ENCODE peak calls at places on chromosomes 6 and 20, in five cellular contexts. X, Z, F, Q and I are unnamed samples.
A peak's percentile ranks its signal among the peaks of the same experiment; 100 is the strongest.

GRCh38 chr6:166361080-166361429 is 18.7 kb upstream of the SFT2D1 start:
- DNase-seq in Q (no peak), Z (no peak), F (no peak), X (peak; percentile 46), I (no peak)

GRCh38 chr6:43770417-43771209 is 602 bp downstream of the VEGFA start:
- DNase-seq in Z (peak; percentile 71), Q (no peak), F (peak; percentile 63), X (peak; percentile 75), I (peak; percentile 69)

GRCh38 chr6:41502607-41503434 is 43.4 kb upstream of the FOXP4 start:
- DNase-seq in F (no peak), Z (peak; percentile 52), X (no peak), Q (no peak), I (no peak)

GRCh38 chr6:69756907-69757306 is 39.9 kb downstream of the LMBRD1 start:
- DNase-seq in X (no peak), Z (no peak), F (no peak), Q (no peak), I (no peak)

GRCh38 chr6:46325561-46326525 is 155.1 kb upstream of the ENPP5 start:
- DNase-seq in F (peak; percentile 51), Q (no peak), X (peak; percentile 10), Z (peak; percentile 94), I (peak; percentile 75)

GRCh38 chr6:163585932-163586437 is 171.5 kb downstream of the QKI start:
- DNase-seq in Z (peak; percentile 96), X (peak; percentile 96), Q (no peak), F (no peak), I (no peak)

GRCh38 chr6:102381203-102381602 is 987.7 kb downstream of the GRIK2 start:
- DNase-seq in F (no peak), Z (no peak), X (no peak), Q (no peak), I (no peak)

GRCh38 chr6:28371706-28372451 is 22.1 kb downstream of the ZKSCAN3 start:
- DNase-seq in F (no peak), X (no peak), Q (no peak), Z (no peak), I (no peak)

GRCh38 chr6:40587240-40588069 is at the start of gene LRFN2:
- DNase-seq in F (peak; percentile 73), X (peak; percentile 59), Q (peak; percentile 41), Z (peak; percentile 76), I (peak; percentile 73)

GRCh38 chr6:153879826-153880225 is 159.2 kb upstream of the OPRM1 start:
- DNase-seq in Q (no peak), F (no peak), X (no peak), Z (no peak), I (no peak)

GRCh38 chr6:13624871-13625288 is 9.7 kb downstream of the NOL7 start:
- DNase-seq in Z (peak; percentile 55), X (peak; percentile 38), F (peak; percentile 25), Q (no peak), I (no peak)

GRCh38 chr6:6972456-6972855 is 135.3 kb upstream of the RREB1 start:
- DNase-seq in X (peak; percentile 64), F (no peak), Q (no peak), Z (peak; percentile 63), I (no peak)

GRCh38 chr6:82260890-82261732 is 13.6 kb upstream of the IBTK start:
- DNase-seq in F (no peak), Q (no peak), X (no peak), Z (no peak), I (no peak)

GRCh38 chr6:6858533-6858982 is 249.2 kb upstream of the RREB1 start:
- DNase-seq in Z (no peak), F (no peak), X (no peak), Q (no peak), I (no peak)

GRCh38 chr20:33061626-33062025 is 7.9 kb downstream of the BPIFB3 start:
- DNase-seq in F (no peak), X (no peak), Q (no peak), Z (no peak), I (no peak)

GRCh38 chr6:155154158-155154830 is 109.5 kb upstream of the CLDN20 start:
- DNase-seq in X (peak; percentile 95), F (peak; percentile 64), Z (peak; percentile 95), Q (no peak), I (peak; percentile 69)

GRCh38 chr20:50140339-50140859 is 13.1 kb downstream of the PEDS1 start:
- DNase-seq in X (no peak), Z (no peak), Q (no peak), F (no peak), I (no peak)

GRCh38 chr6:166251196-166251595 is 57.0 kb downstream of the PRR18 start:
- DNase-seq in F (no peak), X (no peak), Q (no peak), Z (no peak), I (no peak)

GRCh38 chr6:130525378-130525777 is 159.6 kb downstream of the TMEM200A start:
- DNase-seq in Q (no peak), Z (no peak), X (no peak), F (no peak), I (no peak)

GRCh38 chr6:23349521-23350147 is 776.4 kb upstream of the NRSN1 start:
- DNase-seq in Z (peak; percentile 95), F (no peak), Q (no peak), X (peak; percentile 80), I (no peak)

GRCh38 chr20:32674362-32674789 is 635 bp upstream of the C20orf203 start:
- DNase-seq in Z (peak; percentile 43), X (peak; percentile 53), F (peak; percentile 80), Q (peak; percentile 46), I (peak; percentile 82)

GRCh38 chr6:117513174-117513573 is 30.7 kb downstream of the DCBLD1 start:
- DNase-seq in X (no peak), F (no peak), Q (no peak), Z (no peak), I (no peak)

GRCh38 chr6:160102956-160103824 is 18.4 kb upstream of the SLC22A1 start:
- DNase-seq in Q (no peak), X (peak; percentile 21), F (peak; percentile 25), Z (peak; percentile 46), I (peak; percentile 46)

GRCh38 chr6:43442935-43443334 is 12.4 kb downstream of the DLK2 start:
- DNase-seq in Z (no peak), F (no peak), X (no peak), Q (no peak), I (no peak)

GRCh38 chr20:13554706-13555105 is 84.0 kb downstream of the TASP1 start:
- DNase-seq in Z (peak; percentile 47), X (peak; percentile 7), Q (no peak), F (no peak), I (no peak)

GRCh38 chr6:63347599-63347998 is 27.8 kb upstream of the LGSN start:
- DNase-seq in Q (no peak), Z (peak; percentile 89), F (no peak), X (peak; percentile 47), I (no peak)

GRCh38 chr20:17825251-17825691 is 125.5 kb downstream of the BANF2 start:
- DNase-seq in Z (no peak), F (no peak), Q (no peak), X (no peak), I (no peak)

GRCh38 chr20:37980876-37981275 is 52.4 kb downstream of the TTI1 start:
- DNase-seq in F (no peak), X (no peak), Q (no peak), Z (no peak), I (no peak)

GRCh38 chr20:58179432-58180099 is 48.9 kb downstream of the ANKRD60 start:
- DNase-seq in F (peak; percentile 70), Q (peak; percentile 35), X (peak; percentile 76), Z (peak; percentile 8), I (peak; percentile 62)

GRCh38 chr20:22810626-22811559 is 224.2 kb upstream of the SSTR4 start:
- DNase-seq in X (no peak), Z (no peak), F (no peak), Q (no peak), I (no peak)

GRCh38 chr6:36350681-36351091 is 14.0 kb upstream of the BNIP5 start:
- DNase-seq in F (no peak), Z (peak; percentile 92), Q (no peak), X (peak; percentile 94), I (no peak)

GRCh38 chr6:71190809-71191208 is 97.8 kb upstream of the OGFRL1 start:
- DNase-seq in F (no peak), X (peak; percentile 41), Z (peak; percentile 44), Q (no peak), I (no peak)

GRCh38 chr6:21201673-21202430 is 391.7 kb upstream of the SOX4 start:
- DNase-seq in Q (no peak), X (no peak), F (no peak), Z (no peak), I (no peak)